ENCODE peak calls at places on chromosomes 12 and 14, in four cellular contexts. One of them, this sample, is unnamed. For H3K9me3, the result is how much of the 10 kb centered on the place peaks cover.

GRCh38 chr14:32656609-32657008 is 282.1 kb upstream of the NPAS3 start:
- DNase-seq in IMR-90: no peak
- DNase-seq in GM12878: no peak
- DNase-seq in K562: no peak
- DNase-seq in this sample: no peak

GRCh38 chr14:101118746-101119610 is 215.5 kb upstream of the RTL1 start:
- DNase-seq in IMR-90: no peak
- DNase-seq in GM12878: no peak
- DNase-seq in K562: no peak
- DNase-seq in this sample: no peak

GRCh38 chr12:127270193-127270592 is 996.8 kb upstream of the TMEM132C start:
- DNase-seq in IMR-90: peak
- DNase-seq in GM12878: no peak
- DNase-seq in K562: no peak
- DNase-seq in this sample: peak

GRCh38 chr14:35855886-35856481 is 29.8 kb downstream of the BRMS1L start:
- DNase-seq in IMR-90: no peak
- DNase-seq in GM12878: peak
- DNase-seq in K562: no peak
- DNase-seq in this sample: no peak

GRCh38 chr14:61188936-61189808 is 92.0 kb downstream of the TMEM30B start:
- DNase-seq in IMR-90: peak
- DNase-seq in GM12878: no peak
- DNase-seq in K562: peak
- DNase-seq in this sample: peak

GRCh38 chr14:106058342-106058741 is 532.0 kb downstream of the TMEM121 start:
- DNase-seq in IMR-90: no peak
- DNase-seq in GM12878: no peak
- DNase-seq in K562: no peak
- DNase-seq in this sample: no peak

GRCh38 chr12:27186240-27186839 is 57.7 kb upstream of the STK38L start:
- DNase-seq in IMR-90: peak
- DNase-seq in GM12878: no peak
- DNase-seq in K562: no peak
- DNase-seq in this sample: no peak

GRCh38 chr12:124361074-124361965 is 66.4 kb downstream of the RFLNA start:
- DNase-seq in IMR-90: no peak
- DNase-seq in GM12878: no peak
- DNase-seq in K562: no peak
- DNase-seq in this sample: no peak

GRCh38 chr14:99133563-99134332 is 138.2 kb downstream of the BCL11B start:
- DNase-seq in IMR-90: no peak
- DNase-seq in GM12878: no peak
- DNase-seq in K562: no peak
- DNase-seq in this sample: no peak

GRCh38 chr12:72281145-72281544 is 9.0 kb downstream of the TRHDE start:
- DNase-seq in IMR-90: peak
- DNase-seq in GM12878: no peak
- DNase-seq in K562: no peak
- DNase-seq in this sample: no peak

GRCh38 chr12:83575326-83575725 is 888.6 kb downstream of the TMTC2 start:
- DNase-seq in IMR-90: no peak
- DNase-seq in GM12878: no peak
- DNase-seq in K562: no peak
- DNase-seq in this sample: no peak

GRCh38 chr14:23057757-23058653 is 685 bp upstream of the CDH24 start:
- DNase-seq in IMR-90: peak
- DNase-seq in GM12878: peak
- DNase-seq in K562: peak
- DNase-seq in this sample: peak

GRCh38 chr14:91310620-91311283 is 66.2 kb upstream of the GPR68 start:
- DNase-seq in IMR-90: no peak
- DNase-seq in GM12878: no peak
- DNase-seq in K562: no peak
- DNase-seq in this sample: no peak

GRCh38 chr12:1013618-1014489 is 22.8 kb downstream of the ERC1 start:
- DNase-seq in IMR-90: peak
- DNase-seq in GM12878: no peak
- DNase-seq in K562: no peak
- DNase-seq in this sample: no peak

GRCh38 chr14:75443203-75443969 is 15.6 kb downstream of the JDP2 start:
- DNase-seq in IMR-90: no peak
- DNase-seq in GM12878: no peak
- DNase-seq in K562: no peak
- DNase-seq in this sample: no peak

GRCh38 chr14:75448209-75448608 is 20.4 kb downstream of the JDP2 start:
- DNase-seq in IMR-90: no peak
- DNase-seq in GM12878: no peak
- DNase-seq in K562: no peak
- DNase-seq in this sample: no peak

GRCh38 chr14:75449703-75450102 is 21.9 kb downstream of the JDP2 start:
- DNase-seq in IMR-90: no peak
- DNase-seq in GM12878: no peak
- DNase-seq in K562: no peak
- DNase-seq in this sample: no peak

GRCh38 chr14:75445958-75446357 is 18.1 kb downstream of the JDP2 start:
- DNase-seq in IMR-90: no peak
- DNase-seq in GM12878: no peak
- DNase-seq in K562: no peak
- DNase-seq in this sample: no peak

GRCh38 chr14:75446447-75446846 is 18.6 kb downstream of the JDP2 start:
- DNase-seq in IMR-90: no peak
- DNase-seq in GM12878: no peak
- DNase-seq in K562: no peak
- DNase-seq in this sample: no peak
- TF ChIP-seq ELK1 in IMR-90: no peak
- TF ChIP-seq ELK1 in GM12878: no peak
- TF ChIP-seq ELK1 in K562: no peak
- TF ChIP-seq ELK1 in this sample: no peak

DNA sequence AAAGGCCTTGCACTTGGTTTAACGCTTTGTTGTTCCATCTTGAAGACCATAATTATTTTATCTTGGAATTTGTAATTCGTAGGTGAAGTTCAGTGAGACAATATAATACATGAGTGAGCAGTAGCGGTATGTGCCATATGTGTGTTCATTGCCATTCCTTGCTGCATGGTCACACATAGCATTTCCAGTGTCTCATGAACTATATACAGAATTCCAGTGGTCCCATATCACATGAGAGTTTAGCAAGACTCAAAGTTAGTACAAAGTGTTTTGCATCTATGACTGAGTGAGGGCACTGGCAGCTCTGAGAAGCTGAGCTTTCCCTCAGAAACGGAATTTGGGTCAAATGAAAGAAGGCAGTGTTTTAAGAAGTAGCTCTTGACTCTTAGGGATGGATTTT is 359.8 kb downstream of the FOXG1 start:
- DNase-seq in IMR-90: peak
- DNase-seq in GM12878: no peak
- DNase-seq in K562: no peak
- DNase-seq in this sample: no peak
- H3K9me3 ChIP-seq in IMR-90: under half
- H3K9me3 ChIP-seq in GM12878: under half
- H3K9me3 ChIP-seq in K562: under half
- H3K9me3 ChIP-seq in this sample: under half

GRCh38 chr12:10136637-10137205 is 6.7 kb upstream of the CLEC7A start:
- DNase-seq in IMR-90: no peak
- DNase-seq in GM12878: no peak
- DNase-seq in K562: no peak
- DNase-seq in this sample: no peak
- TF ChIP-seq ELK1 in IMR-90: no peak
- TF ChIP-seq ELK1 in GM12878: no peak
- TF ChIP-seq ELK1 in K562: no peak
- TF ChIP-seq ELK1 in this sample: no peak

GRCh38 chr14:96683575-96684289 is 113.5 kb upstream of the VRK1 start:
- DNase-seq in IMR-90: no peak
- DNase-seq in GM12878: no peak
- DNase-seq in K562: no peak
- DNase-seq in this sample: no peak

GRCh38 chr14:96690713-96691383 is 106.3 kb upstream of the VRK1 start:
- DNase-seq in IMR-90: no peak
- DNase-seq in GM12878: no peak
- DNase-seq in K562: no peak
- DNase-seq in this sample: no peak

GRCh38 chr14:96693252-96693820 is 103.8 kb upstream of the VRK1 start:
- DNase-seq in IMR-90: no peak
- DNase-seq in GM12878: no peak
- DNase-seq in K562: no peak
- DNase-seq in this sample: no peak

GRCh38 chr14:96686126-96686525 is 111.1 kb upstream of the VRK1 start:
- DNase-seq in IMR-90: no peak
- DNase-seq in GM12878: no peak
- DNase-seq in K562: no peak
- DNase-seq in this sample: no peak

DNA sequence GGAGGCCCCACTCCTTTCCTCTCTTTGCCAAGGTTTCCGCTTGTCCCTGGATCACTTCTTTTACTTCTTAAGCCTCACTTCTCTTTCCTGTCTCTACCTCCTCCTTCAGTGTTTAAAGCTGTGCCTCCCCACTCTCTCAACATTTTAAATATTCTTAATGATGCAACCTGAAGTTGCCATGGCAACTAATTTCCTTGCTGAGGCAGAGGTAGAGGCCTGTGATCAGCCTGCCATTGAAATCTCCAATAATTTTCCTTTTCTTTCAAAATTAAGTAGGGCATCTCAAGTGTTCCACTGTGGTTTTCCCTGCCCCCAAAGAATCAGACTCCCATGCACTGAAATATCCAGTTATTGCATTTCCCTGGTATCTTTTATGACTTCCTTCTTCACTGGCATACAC is 108.6 kb upstream of the VRK1 start:
- DNase-seq in IMR-90: no peak
- DNase-seq in GM12878: no peak
- DNase-seq in K562: no peak
- DNase-seq in this sample: no peak
- H3K9me3 ChIP-seq in IMR-90: under half
- H3K9me3 ChIP-seq in GM12878: under half
- H3K9me3 ChIP-seq in K562: under half
- H3K9me3 ChIP-seq in this sample: under half

DNA sequence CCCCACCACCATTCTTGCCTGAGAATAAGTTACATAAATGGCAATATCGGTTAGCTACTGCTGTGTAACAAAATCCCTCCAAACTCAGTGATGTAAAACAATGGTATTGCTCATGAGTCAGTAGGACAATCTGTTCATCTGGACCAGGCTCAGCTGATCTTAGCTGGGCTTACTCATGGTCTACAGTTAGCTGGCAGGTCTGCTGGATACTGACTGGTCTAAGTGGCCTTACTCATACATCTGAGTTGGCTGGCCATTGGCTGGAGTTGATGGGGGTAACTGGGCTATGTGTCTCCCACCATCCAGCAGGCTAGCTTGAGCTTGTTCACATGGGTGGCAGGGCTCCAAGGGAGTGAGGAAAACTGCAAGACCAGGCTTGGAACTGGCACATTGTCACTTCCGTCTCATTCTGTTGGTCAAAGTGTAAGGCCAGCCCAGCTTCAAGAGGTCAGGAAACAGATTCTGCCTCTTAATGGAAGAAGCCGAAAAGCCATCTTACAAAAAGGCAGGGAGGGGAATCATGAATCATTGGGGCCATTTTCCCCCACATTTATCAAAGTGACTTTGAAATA is 56.7 kb upstream of the CHGA start:
- DNase-seq in IMR-90: peak
- DNase-seq in GM12878: no peak
- DNase-seq in K562: no peak
- DNase-seq in this sample: no peak
- TF ChIP-seq ELK1 in IMR-90: no peak
- TF ChIP-seq ELK1 in GM12878: no peak
- TF ChIP-seq ELK1 in K562: no peak
- TF ChIP-seq ELK1 in this sample: no peak

GRCh38 chr12:53941187-53941586 is 2.6 kb downstream of the HOXC13 start:
- DNase-seq in IMR-90: no peak
- DNase-seq in GM12878: no peak
- DNase-seq in K562: no peak
- DNase-seq in this sample: no peak
- H3K9me3 ChIP-seq in IMR-90: under half
- H3K9me3 ChIP-seq in GM12878: under half
- H3K9me3 ChIP-seq in K562: under half
- H3K9me3 ChIP-seq in this sample: under half

GRCh38 chr12:57726151-57726883 is 12.2 kb downstream of the AGAP2 start:
- DNase-seq in IMR-90: peak
- DNase-seq in GM12878: no peak
- DNase-seq in K562: no peak
- DNase-seq in this sample: peak
- TF ChIP-seq ELK1 in IMR-90: no peak
- TF ChIP-seq ELK1 in GM12878: no peak
- TF ChIP-seq ELK1 in K562: no peak
- TF ChIP-seq ELK1 in this sample: no peak

GRCh38 chr14:20190596-20190995 is at the start of gene OR11G2:
- DNase-seq in IMR-90: no peak
- DNase-seq in GM12878: no peak
- DNase-seq in K562: no peak
- DNase-seq in this sample: no peak
- H3K9me3 ChIP-seq in IMR-90: under half
- H3K9me3 ChIP-seq in GM12878: under half
- H3K9me3 ChIP-seq in K562: under half
- H3K9me3 ChIP-seq in this sample: under half

GRCh38 chr14:74413622-74414021 is 12.4 kb downstream of the SYNDIG1L start:
- DNase-seq in IMR-90: no peak
- DNase-seq in GM12878: no peak
- DNase-seq in K562: no peak
- DNase-seq in this sample: no peak

GRCh38 chr14:74409441-74409840 is 16.6 kb downstream of the SYNDIG1L start:
- DNase-seq in IMR-90: no peak
- DNase-seq in GM12878: no peak
- DNase-seq in K562: no peak
- DNase-seq in this sample: no peak

GRCh38 chr14:74414380-74414779 is 11.6 kb downstream of the SYNDIG1L start:
- DNase-seq in IMR-90: no peak
- DNase-seq in GM12878: no peak
- DNase-seq in K562: no peak
- DNase-seq in this sample: no peak

GRCh38 chr14:74412753-74413152 is 13.3 kb downstream of the SYNDIG1L start:
- DNase-seq in IMR-90: no peak
- DNase-seq in GM12878: no peak
- DNase-seq in K562: no peak
- DNase-seq in this sample: no peak

DNA sequence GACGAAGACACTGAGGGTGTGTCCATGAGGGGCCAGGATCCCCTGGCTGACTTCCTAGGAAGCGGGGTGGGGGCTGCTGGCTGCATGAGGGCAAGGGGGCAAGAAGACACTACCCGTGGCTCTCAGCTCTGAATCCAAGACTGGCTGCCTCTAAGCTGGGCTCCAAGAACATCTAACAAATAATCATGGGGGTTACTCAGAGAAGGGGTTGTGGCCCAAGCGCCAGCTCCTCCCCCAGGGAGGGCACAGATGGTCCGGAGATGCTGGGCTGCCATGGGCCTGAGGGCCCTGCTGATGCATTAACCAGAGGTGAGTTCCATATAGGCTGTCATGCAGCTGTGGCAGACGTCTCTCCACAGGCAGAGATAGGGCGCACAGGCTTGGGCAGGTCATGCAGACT is 14.3 kb downstream of the SYNDIG1L start:
- DNase-seq in IMR-90: no peak
- DNase-seq in GM12878: no peak
- DNase-seq in K562: no peak
- DNase-seq in this sample: no peak
- TF ChIP-seq ELK1 in IMR-90: no peak
- TF ChIP-seq ELK1 in GM12878: no peak
- TF ChIP-seq ELK1 in K562: no peak
- TF ChIP-seq ELK1 in this sample: no peak